ENCODE peak calls at places on chromosome X, in six cellular contexts. P, O, X, L, A and F are unnamed samples.

GRCh38 chrX:119692241-119693031 is 532 bp downstream of the SEPTIN6 start:
- DNase-seq in P (peak; percentile 5), O (peak; percentile 54), X (no peak), L (peak; percentile 48), A (no peak), F (no peak)

GRCh38 chrX:56564182-56564885 is 907 bp downstream of the UBQLN2 start:
- DNase-seq in P (peak; percentile 3), O (peak; percentile 16), X (no peak), L (peak; percentile 49), A (no peak), F (no peak)

GRCh38 chrX:28649541-28649940 is 62.3 kb downstream of the IL1RAPL1 start:
- DNase-seq in P (no peak), O (no peak), X (no peak), L (peak; percentile 30), A (no peak), F (no peak)

GRCh38 chrX:3393581-3394111 is 47.2 kb upstream of the MXRA5 start:
- DNase-seq in P (no peak), O (peak; percentile 55), X (no peak), L (no peak), A (no peak), F (no peak)

GRCh38 chrX:96700625-96701024 is 16.0 kb downstream of the DIAPH2 start:
- DNase-seq in P (no peak), O (no peak), X (no peak), L (no peak), A (no peak), F (no peak)

GRCh38 chrX:116009871-116010710 is 160.5 kb upstream of the AGTR2 start:
- DNase-seq in P (peak; percentile 5), O (no peak), X (peak; percentile 57), L (no peak), A (no peak), F (no peak)

GRCh38 chrX:109889289-109890006 is 113.5 kb upstream of the TMEM164 start:
- DNase-seq in P (no peak), O (peak; percentile 54), X (no peak), L (peak; percentile 27), A (no peak), F (no peak)

GRCh38 chrX:103398321-103398937 is 22.1 kb downstream of the BEX3 start:
- DNase-seq in P (no peak), O (peak; percentile 79), X (no peak), L (peak; percentile 86), A (no peak), F (no peak)

GRCh38 chrX:106932492-106932923 is 12.3 kb downstream of the CLDN2 start:
- DNase-seq in P (no peak), O (peak; percentile 54), X (no peak), L (peak; percentile 57), A (no peak), F (no peak)

GRCh38 chrX:87621697-87622096 is 104.1 kb downstream of the KLHL4 start:
- DNase-seq in P (no peak), O (peak; percentile 81), X (no peak), L (no peak), A (no peak), F (no peak)

GRCh38 chrX:125132274-125132673 is 187.4 kb upstream of the TEX13C start:
- DNase-seq in P (no peak), O (no peak), X (no peak), L (peak; percentile 0), A (no peak), F (no peak)

GRCh38 chrX:135010921-135011320 is 11.4 kb downstream of the RTL8B start:
- DNase-seq in P (no peak), O (no peak), X (no peak), L (no peak), A (no peak), F (no peak)

GRCh38 chrX:13732246-13733067 is 2.0 kb downstream of the TRAPPC2 start:
- DNase-seq in P (no peak), O (no peak), X (no peak), L (no peak), A (no peak), F (no peak)

GRCh38 chrX:27675493-27675892 is 85.3 kb downstream of the DCAF8L2 start:
- DNase-seq in P (no peak), O (peak; percentile 72), X (no peak), L (peak; percentile 16), A (no peak), F (no peak)

GRCh38 chrX:72308566-72309296 is 3.0 kb upstream of the CITED1 start:
- DNase-seq in P (peak; percentile 63), O (peak; percentile 76), X (peak; percentile 69), L (peak; percentile 50), A (peak; percentile 59), F (no peak)

GRCh38 chrX:30570505-30570904 is 7.1 kb downstream of the TASL start:
- DNase-seq in P (no peak), O (peak; percentile 32), X (no peak), L (peak; percentile 26), A (no peak), F (no peak)

GRCh38 chrX:136767104-136767941 is 13.4 kb downstream of the ARHGEF6 start:
- DNase-seq in P (peak; percentile 40), O (peak; percentile 67), X (peak; percentile 54), L (peak; percentile 37), A (peak; percentile 69), F (peak; percentile 30)

GRCh38 chrX:100975212-100975611 is 5.7 kb downstream of the ARL13A start:
- DNase-seq in P (no peak), O (peak; percentile 41), X (no peak), L (peak; percentile 60), A (no peak), F (no peak)

GRCh38 chrX:20217906-20218305 is 48.8 kb downstream of the RPS6KA3 start:
- DNase-seq in P (no peak), O (no peak), X (no peak), L (no peak), A (no peak), F (peak; percentile 13)

GRCh38 chrX:12563121-12563520 is 228.1 kb upstream of the PRPS2 start:
- DNase-seq in P (no peak), O (peak; percentile 57), X (no peak), L (peak; percentile 38), A (no peak), F (no peak)

GRCh38 chrX:117860517-117860916 is 256.1 kb downstream of the KLHL13 start:
- DNase-seq in P (no peak), O (no peak), X (no peak), L (no peak), A (no peak), F (no peak)

GRCh38 chrX:149903889-149904748 is 23.1 kb downstream of the MAGEA8 start:
- DNase-seq in P (no peak), O (peak; percentile 21), X (no peak), L (peak; percentile 6), A (no peak), F (no peak)

GRCh38 chrX:12460929-12461328 is 322.7 kb downstream of the FRMPD4 start:
- DNase-seq in P (no peak), O (no peak), X (no peak), L (no peak), A (no peak), F (no peak)

GRCh38 chrX:153732406-153732805 is 7.8 kb downstream of the ABCD1 start:
- DNase-seq in P (no peak), O (no peak), X (no peak), L (no peak), A (no peak), F (no peak)

GRCh38 chrX:37846934-37847732 is at the start of gene DYNLT3:
- DNase-seq in P (peak; percentile 67), O (peak; percentile 80), X (peak; percentile 80), L (peak; percentile 52), A (peak; percentile 55), F (peak; percentile 64)

GRCh38 chrX:63503541-63503940 is 152.4 kb upstream of the SPIN4 start:
- DNase-seq in P (no peak), O (peak; percentile 70), X (no peak), L (peak; percentile 20), A (no peak), F (no peak)

GRCh38 chrX:29903365-29903764 is 312.0 kb upstream of the MAGEB2 start:
- DNase-seq in P (no peak), O (peak; percentile 24), X (no peak), L (peak; percentile 7), A (no peak), F (no peak)

GRCh38 chrX:45767021-45767491 is 566.4 kb upstream of the DIPK2B start:
- DNase-seq in P (no peak), O (peak; percentile 73), X (no peak), L (peak; percentile 43), A (no peak), F (no peak)
- H3K4me3 ChIP-seq in P (peak overlapping the region; percentile 24), O (no peak overlapping the region), X (no peak overlapping the region), L (peak overlapping the region; percentile 68), A (peak overlapping the region; percentile 47), F (no peak overlapping the region)

GRCh38 chrX:25717122-25717521 is 421.0 kb upstream of the MAGEB18 start:
- DNase-seq in P (no peak), O (no peak), X (no peak), L (no peak), A (no peak), F (no peak)

GRCh38 chrX:25726539-25726938 is 411.6 kb upstream of the MAGEB18 start:
- DNase-seq in P (no peak), O (no peak), X (no peak), L (no peak), A (no peak), F (peak; percentile 25)

DNA sequence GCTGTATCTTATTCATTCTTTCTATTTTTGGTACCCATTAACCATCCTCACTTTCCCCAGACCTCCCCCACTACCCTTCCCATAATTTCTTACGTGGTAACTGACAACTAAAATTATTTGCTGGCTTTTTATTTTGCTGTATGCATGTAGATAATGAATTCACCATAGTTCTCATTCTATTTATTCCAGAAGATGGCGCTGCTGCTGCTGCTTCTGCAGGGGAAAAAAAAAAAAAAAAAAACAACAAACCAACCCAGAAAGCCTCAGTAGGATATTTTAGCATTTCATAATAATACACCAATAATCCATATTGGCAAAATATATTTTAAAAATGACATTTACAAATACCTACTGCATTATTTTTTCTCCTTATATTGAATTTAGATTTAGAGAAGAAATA is 416.6 kb upstream of the MAGEB18 start:
- DNase-seq in P (no peak), O (peak; percentile 29), X (no peak), L (no peak), A (no peak), F (no peak)
- TF ChIP-seq CTCF in P (no peak), O (peak; percentile 40), X (no peak), L (peak; percentile 27), A (no peak), F (peak; percentile 40)

GRCh38 chrX:39896951-39897740 is 200.6 kb downstream of the BCOR start:
- DNase-seq in P (peak; percentile 48), O (peak; percentile 75), X (peak; percentile 48), L (peak; percentile 62), A (no peak), F (no peak)
- H3K4me3 ChIP-seq in P (no peak overlapping the region), O (no peak overlapping the region), X (no peak overlapping the region), L (no peak overlapping the region), A (no peak overlapping the region), F (no peak overlapping the region)

GRCh38 chrX:53447441-53447840 is 13.3 kb upstream of the HSD17B10 start:
- DNase-seq in P (no peak), O (no peak), X (no peak), L (no peak), A (no peak), F (no peak)

GRCh38 chrX:53441531-53442321 is 7.6 kb upstream of the HSD17B10 start:
- DNase-seq in P (peak; percentile 51), O (peak; percentile 74), X (peak; percentile 78), L (peak; percentile 49), A (peak; percentile 56), F (peak; percentile 39)

GRCh38 chrX:53449632-53450031 is 15.5 kb upstream of the HSD17B10 start:
- DNase-seq in P (no peak), O (no peak), X (no peak), L (no peak), A (no peak), F (no peak)

GRCh38 chrX:53442322-53442631 is 8.1 kb upstream of the HSD17B10 start:
- DNase-seq in P (no peak), O (no peak), X (no peak), L (no peak), A (no peak), F (no peak)

GRCh38 chrX:53445977-53446376 is 11.8 kb upstream of the HSD17B10 start:
- DNase-seq in P (no peak), O (peak; percentile 44), X (peak; percentile 32), L (peak; percentile 30), A (no peak), F (no peak)
- TF ChIP-seq CTCF in P (peak; percentile 20), O (peak; percentile 66), X (peak; percentile 14), L (peak; percentile 58), A (no peak), F (peak; percentile 51)